ENCODE peak calls at places on chromosomes 12 and 14, in six cellular contexts. S is ACHN, Q is EL, T is fibroblast of the conjunctiva, V is tibial artery, N is germinal center. P is an unnamed sample.

GRCh38 chr12:39692258-39692853 is 72.8 kb upstream of the ABCD2 start:
- DNase-seq in T (no peak), S (peak), V (no peak), N (no peak), Q (no peak), P (no peak)

GRCh38 chr12:32419520-32419960 is 20.2 kb downstream of the FGD4 start:
- DNase-seq in S (no peak), T (no peak), V (no peak), N (no peak), Q (no peak), P (no peak)

GRCh38 chr14:57610631-57611030 is 117.0 kb upstream of the CCDC198 start:
- DNase-seq in N (no peak), Q (no peak), T (no peak), V (no peak), S (no peak), P (no peak)

GRCh38 chr12:108638997-108639822 is 5.5 kb upstream of the SELPLG start:
- DNase-seq in Q (no peak), N (no peak), V (no peak), T (no peak), S (no peak), P (no peak)

GRCh38 chr14:102777711-102778615 is 714 bp downstream of the TRAF3 start:
- DNase-seq in V (no peak), Q (peak), S (no peak), T (no peak), N (no peak), P (no peak)

GRCh38 chr12:111270773-111271172 is 98.1 kb downstream of the PHETA1 start:
- DNase-seq in T (no peak), V (no peak), S (no peak), Q (peak), N (no peak), P (no peak)

GRCh38 chr14:74475678-74476077 is 17.4 kb downstream of the NPC2 start:
- DNase-seq in N (no peak), V (no peak), Q (peak), S (peak), T (peak), P (no peak)

GRCh38 chr12:118055144-118055557 is 5.8 kb downstream of the WSB2 start:
- DNase-seq in N (peak), V (no peak), T (no peak), S (peak), Q (peak), P (no peak)

GRCh38 chr12:51826881-51827280 is 21.6 kb downstream of the FIGNL2 start:
- DNase-seq in Q (no peak), N (no peak), T (no peak), V (no peak), S (no peak), P (no peak)

GRCh38 chr14:68757618-68758081 is 35.2 kb downstream of the ZFP36L1 start:
- DNase-seq in V (peak), S (no peak), Q (no peak), N (no peak), T (no peak), P (peak)

GRCh38 chr12:105741786-105742566 is 396.8 kb downstream of the NUAK1 start:
- DNase-seq in V (peak), T (peak), S (no peak), Q (peak), N (no peak), P (peak)

GRCh38 chr12:84276215-84276614 is 636.4 kb downstream of the SLC6A15 start:
- DNase-seq in V (no peak), Q (no peak), S (no peak), T (no peak), N (no peak), P (no peak)

GRCh38 chr12:25833657-25834056 is 124.8 kb upstream of the RASSF8 start:
- DNase-seq in S (no peak), T (no peak), Q (no peak), N (no peak), V (no peak), P (no peak)

GRCh38 chr12:22684526-22685118 is 59.7 kb downstream of the ETNK1 start:
- DNase-seq in N (peak), V (no peak), T (peak), Q (peak), S (peak), P (no peak)

GRCh38 chr14:33909380-33910084 is 41.3 kb downstream of the EGLN3 start:
- DNase-seq in N (no peak), Q (no peak), V (no peak), T (no peak), S (no peak), P (no peak)

GRCh38 chr12:67794151-67794550 is 145.6 kb downstream of the DYRK2 start:
- DNase-seq in T (peak), Q (peak), N (no peak), V (no peak), S (no peak), P (no peak)

GRCh38 chr12:8156845-8157244 is at the start of gene ZNF705A:
- DNase-seq in Q (peak), S (peak), T (peak), N (no peak), V (no peak), P (no peak)

GRCh38 chr12:46677749-46678148 is 148.0 kb downstream of the SLC38A4 start:
- DNase-seq in S (peak), V (no peak), Q (peak), N (no peak), T (peak), P (no peak)

GRCh38 chr12:128920468-128920867 is 67.2 kb downstream of the GLT1D1 start:
- DNase-seq in Q (no peak), N (no peak), T (peak), S (peak), V (no peak), P (no peak)

GRCh38 chr12:124190301-124191023 is 104.4 kb upstream of the RFLNA start:
- DNase-seq in S (no peak), V (no peak), T (no peak), N (no peak), Q (no peak), P (no peak)

GRCh38 chr14:63493246-63493645 is 49.9 kb downstream of the PPP2R5E start:
- DNase-seq in V (no peak), S (peak), T (no peak), N (no peak), Q (peak), P (no peak)

GRCh38 chr14:101114726-101115481 is 211.4 kb upstream of the RTL1 start:
- DNase-seq in N (no peak), Q (no peak), S (no peak), V (no peak), T (no peak), P (no peak)

GRCh38 chr14:60349663-60350365 is 100.8 kb downstream of the PPM1A start:
- DNase-seq in V (no peak), S (peak), T (peak), Q (peak), N (peak), P (peak)

GRCh38 chr12:109566424-109566823 is 6.9 kb downstream of the MMAB start:
- DNase-seq in T (no peak), N (no peak), S (no peak), Q (no peak), V (no peak), P (no peak)

GRCh38 chr14:58955294-58955821 is 233.1 kb upstream of the DAAM1 start:
- DNase-seq in V (no peak), T (no peak), S (no peak), N (no peak), Q (no peak), P (no peak)

GRCh38 chr14:51701956-51702355 is 50.2 kb downstream of the FRMD6 start:
- DNase-seq in Q (no peak), T (no peak), S (no peak), V (no peak), N (no peak), P (no peak)

GRCh38 chr14:58732387-58732786 is 94.6 kb downstream of the DACT1 start:
- DNase-seq in T (no peak), Q (no peak), V (no peak), N (no peak), S (no peak), P (no peak)

GRCh38 chr12:57552692-57553321 is 3.0 kb downstream of the KIF5A start:
- DNase-seq in S (no peak), V (no peak), T (no peak), Q (peak), N (no peak), P (no peak)

GRCh38 chr12:100793182-100793581 is 1.4 kb upstream of the ANO4 start:
- DNase-seq in S (peak), V (no peak), Q (peak), T (no peak), N (no peak), P (no peak)

GRCh38 chr14:71212683-71213107 is 305.4 kb downstream of the PCNX1 start:
- DNase-seq in N (no peak), V (no peak), S (no peak), T (no peak), Q (no peak), P (no peak)

GRCh38 chr14:95018845-95019244 is 138.5 kb downstream of the DICER1 start:
- DNase-seq in V (no peak), Q (no peak), S (no peak), N (no peak), T (peak), P (no peak)

GRCh38 chr12:47988073-47989022 is 15.9 kb downstream of the COL2A1 start:
- DNase-seq in S (no peak), N (no peak), T (no peak), V (peak), Q (no peak), P (no peak)

GRCh38 chr12:115303751-115304309 is 619.9 kb upstream of the TBX3 start:
- DNase-seq in T (no peak), Q (no peak), V (no peak), N (no peak), S (no peak), P (no peak)

GRCh38 chr12:109214131-109214530 is 95.0 kb downstream of the FOXN4 start:
- DNase-seq in S (no peak), T (no peak), Q (no peak), N (no peak), V (no peak), P (no peak)

P was measured in heart left ventricle.